ENCODE peak calls at places on chromosomes 13 and 19, in six cellular contexts. Y is dorsolateral prefrontal cortex, D is psoas muscle, J is heart right ventricle, U is fibroblast of lung, E is bronchial epithelial cell. L is an unnamed sample.

GRCh38 chr19:12521996-12522395 is 29.3 kb downstream of the ZNF564 start:
- DNase-seq in Y (no peak), D (no peak), J (no peak), U (no peak), E (no peak), L (no peak)

GRCh38 chr19:39941615-39942507 is 7.4 kb upstream of the FCGBP start:
- DNase-seq in Y (no peak), D (no peak), J (peak), U (peak), E (peak), L (peak)

GRCh38 chr13:104779311-104779710 is 1713.1 kb upstream of the SLC10A2 start:
- DNase-seq in Y (no peak), D (no peak), J (no peak), U (peak), E (peak), L (no peak)

GRCh38 chr19:10327793-10328192 is 5.5 kb downstream of the RAVER1 start:
- DNase-seq in Y (no peak), D (no peak), J (no peak), U (no peak), E (no peak), L (no peak)

GRCh38 chr13:69706807-69707206 is 400.8 kb upstream of the ATXN8OS start:
- DNase-seq in Y (no peak), D (no peak), J (no peak), U (no peak), E (no peak), L (no peak)

GRCh38 chr13:39501711-39502324 is 101.2 kb downstream of the LHFPL6 start:
- DNase-seq in Y (no peak), D (no peak), J (peak), U (peak), E (no peak), L (no peak)

GRCh38 chr13:29887651-29888050 is 37.2 kb upstream of the UBL3 start:
- DNase-seq in Y (no peak), D (no peak), J (no peak), U (no peak), E (no peak), L (no peak)

GRCh38 chr13:73708393-73708985 is 425.7 kb downstream of the KLF12 start:
- DNase-seq in Y (no peak), D (no peak), J (peak), U (peak), E (peak), L (peak)

GRCh38 chr13:46382224-46382623 is 4.8 kb downstream of the RUBCNL start:
- DNase-seq in Y (no peak), D (no peak), J (no peak), U (no peak), E (no peak), L (no peak)

GRCh38 chr13:50128406-50129048 is 113.3 kb downstream of the KCNRG start:
- DNase-seq in Y (no peak), D (no peak), J (no peak), U (no peak), E (no peak), L (no peak)

GRCh38 chr13:60329221-60329983 is 67.6 kb upstream of the TDRD3 start:
- DNase-seq in Y (no peak), D (no peak), J (no peak), U (peak), E (peak), L (peak)

GRCh38 chr13:99353836-99354235 is 46.6 kb upstream of the GPR183 start:
- DNase-seq in Y (no peak), D (no peak), J (no peak), U (peak), E (no peak), L (no peak)

GRCh38 chr13:105979586-105979985 is 555.9 kb downstream of the EFNB2 start:
- DNase-seq in Y (no peak), D (no peak), J (no peak), U (no peak), E (peak), L (no peak)

GRCh38 chr19:38922482-38922881 is 8.1 kb downstream of the SARS2 start:
- DNase-seq in Y (no peak), D (no peak), J (no peak), U (no peak), E (no peak), L (no peak)

GRCh38 chr13:75418186-75418843 is 63.7 kb downstream of the TBC1D4 start:
- DNase-seq in Y (no peak), D (no peak), J (no peak), U (no peak), E (no peak), L (no peak)

GRCh38 chr13:27793377-27794074 is 1.2 kb downstream of the GSX1 start:
- DNase-seq in Y (no peak), D (no peak), J (no peak), U (no peak), E (no peak), L (no peak)

DNA sequence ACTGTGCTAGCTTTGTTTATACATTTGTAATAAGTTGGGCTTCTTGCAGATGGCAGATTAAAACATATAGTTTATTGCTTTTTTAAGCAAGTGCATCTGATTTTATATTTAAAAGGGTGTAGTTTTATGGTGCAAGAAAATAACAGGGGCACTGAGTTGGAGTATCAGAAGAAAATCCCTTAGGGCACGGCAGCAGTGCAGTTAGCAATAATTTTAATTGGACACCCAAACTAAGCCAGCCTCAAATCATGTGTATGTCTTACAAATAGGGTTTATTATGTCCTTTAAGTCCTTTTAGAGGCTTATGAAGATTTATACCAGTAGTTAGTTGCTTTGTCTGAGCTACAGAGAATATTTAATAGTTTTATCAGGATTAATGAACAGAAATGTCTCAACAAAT is 57.4 kb downstream of the GPC6 start:
- DNase-seq in Y (no peak), D (no peak), J (no peak), U (no peak), E (no peak), L (no peak)
- H3K4me3 ChIP-seq in Y (no peak), D (no peak), J (no peak), U (no peak), E (no peak), L (no peak)

GRCh38 chr19:48750771-48751504 is 1.5 kb downstream of the FUT1 start:
- DNase-seq in Y (no peak), D (no peak), J (no peak), U (no peak), E (no peak), L (no peak)
- H3K4me3 ChIP-seq in Y (no peak), D (peak), J (peak), U (no peak), E (no peak), L (no peak)

DNA sequence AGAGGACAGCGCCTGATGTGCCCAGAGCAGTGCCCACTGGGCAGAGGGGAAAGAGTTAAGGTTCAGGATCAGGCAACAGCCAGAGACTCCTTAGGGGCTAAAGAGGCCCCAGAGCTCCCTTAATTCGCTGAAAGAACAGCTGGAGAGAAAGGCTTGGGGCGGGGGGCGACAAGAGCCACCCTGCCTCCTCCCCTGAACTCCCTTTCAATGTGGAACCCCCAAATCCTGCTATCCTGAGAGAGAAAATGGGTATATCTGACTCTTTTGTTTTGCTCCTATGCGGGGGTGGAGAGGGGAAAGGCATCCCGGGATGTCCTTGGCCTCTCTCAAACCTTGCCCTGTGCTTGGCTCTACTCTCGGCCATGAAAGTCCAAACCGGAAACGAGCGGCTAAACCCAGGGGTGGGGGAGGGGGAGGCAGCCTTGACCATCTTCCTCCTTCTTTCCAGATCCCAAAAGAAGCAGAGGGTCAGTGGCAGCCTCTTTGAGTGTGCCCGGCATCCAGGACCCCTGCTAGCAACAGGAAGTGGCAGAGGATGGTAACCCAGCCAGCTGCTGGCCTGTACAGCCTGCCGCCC is 4.7 kb downstream of the PRKACA start:
- DNase-seq in Y (no peak), D (peak), J (peak), U (no peak), E (no peak), L (no peak)
- H3K4me3 ChIP-seq in Y (no peak), D (peak), J (peak), U (no peak), E (no peak), L (no peak)

GRCh38 chr13:44433863-44434262 is 60.2 kb downstream of the SERP2 start:
- DNase-seq in Y (no peak), D (no peak), J (no peak), U (no peak), E (no peak), L (no peak)
- H3K4me3 ChIP-seq in Y (peak), D (peak), J (peak), U (peak), E (peak), L (no peak)

GRCh38 chr19:3345850-3346460 is 20.4 kb upstream of the NFIC start:
- DNase-seq in Y (no peak), D (no peak), J (no peak), U (no peak), E (no peak), L (no peak)
- H3K4me3 ChIP-seq in Y (peak), D (no peak), J (no peak), U (no peak), E (no peak), L (no peak)

GRCh38 chr19:36421749-36422481 is 3.5 kb upstream of the ZFP82 start:
- DNase-seq in Y (no peak), D (no peak), J (no peak), U (peak), E (no peak), L (no peak)
- H3K4me3 ChIP-seq in Y (peak), D (peak), J (peak), U (peak), E (peak), L (no peak)

GRCh38 chr19:50414850-50415660 is 3.7 kb upstream of the SPIB start:
- DNase-seq in Y (peak), D (peak), J (peak), U (peak), E (peak), L (peak)
- H3K4me3 ChIP-seq in Y (no peak), D (no peak), J (no peak), U (no peak), E (no peak), L (no peak)

DNA sequence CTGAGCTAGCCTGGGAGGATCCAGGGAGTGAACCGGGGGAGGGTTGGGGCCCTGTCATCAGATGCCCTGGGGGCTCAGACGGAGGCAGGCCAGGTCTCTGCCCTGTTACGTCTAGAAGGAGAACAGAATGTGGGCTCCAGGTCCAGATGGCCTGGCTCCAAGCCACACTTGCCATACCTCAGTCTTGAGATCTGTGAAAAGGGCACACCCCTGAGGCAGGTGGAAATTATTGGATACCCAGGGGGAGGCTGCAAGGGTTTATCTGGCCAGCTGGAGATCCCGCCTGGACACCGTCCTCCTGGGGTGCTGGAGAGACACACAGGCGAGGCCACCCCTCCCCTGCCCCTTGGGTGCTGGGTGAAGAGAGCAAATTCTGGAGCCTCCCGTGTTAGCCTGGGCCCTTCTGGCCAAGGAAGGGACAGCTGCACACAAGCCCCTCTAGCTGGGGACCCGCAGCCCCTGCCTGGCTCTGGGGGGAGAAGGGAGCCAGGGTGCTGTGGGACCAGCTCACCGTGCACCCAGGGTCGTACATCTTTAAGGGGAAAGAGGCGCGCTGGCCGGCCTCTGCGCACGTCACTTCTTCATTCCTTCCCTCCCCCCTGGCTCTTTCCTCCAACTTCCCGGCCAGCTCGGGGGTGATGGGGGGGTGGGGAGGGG is 808 bp upstream of the NFIC start:
- DNase-seq in Y (no peak), D (peak), J (peak), U (peak), E (no peak), L (no peak)
- H3K4me3 ChIP-seq in Y (peak), D (peak), J (peak), U (peak), E (peak), L (no peak)

L was measured in Jurkat, Clone E6-1.